ENCODE peak calls at places on chromosomes 2 and 18, in nine cellular contexts. D, H, X, A, E, K, P, U and J are unnamed samples.

GRCh38 chr18:26005950-26006349 is 84.5 kb downstream of the SS18 start:
- DNase-seq in U (no peak), K (no peak), H (no peak), E (no peak), X (no peak), A (no peak), P (no peak), D (no peak), J (no peak)

GRCh38 chr2:86017901-86018896 is 87.5 kb downstream of the POLR1A start:
- DNase-seq in D (no peak), H (no peak), P (no peak), K (peak), X (peak), E (peak), A (no peak), U (no peak), J (no peak)

GRCh38 chr2:33521791-33522281 is 45.4 kb downstream of the RASGRP3 start:
- DNase-seq in U (no peak), X (no peak), D (peak), P (no peak), A (no peak), E (no peak), H (no peak), K (peak), J (no peak)

GRCh38 chr2:235765181-235765820 is 271.5 kb downstream of the AGAP1 start:
- DNase-seq in P (no peak), E (no peak), K (no peak), A (no peak), D (peak), U (no peak), X (no peak), H (no peak), J (peak)

GRCh38 chr18:66724664-66725356 is 120.9 kb upstream of the CDH19 start:
- DNase-seq in P (no peak), X (no peak), D (no peak), U (no peak), H (no peak), E (no peak), K (no peak), A (no peak), J (no peak)

GRCh38 chr2:38092196-38092902 is 16.4 kb upstream of the CYP1B1 start:
- DNase-seq in P (no peak), H (no peak), X (no peak), A (no peak), K (no peak), D (peak), U (no peak), E (peak), J (no peak)

GRCh38 chr2:217905395-217905794 is 97.4 kb downstream of the TNS1 start:
- DNase-seq in D (no peak), P (no peak), K (no peak), E (peak), X (no peak), U (no peak), A (no peak), H (no peak), J (no peak)

GRCh38 chr2:128437181-128437520 is 118.5 kb upstream of the HS6ST1 start:
- DNase-seq in K (no peak), X (peak), D (no peak), P (no peak), E (no peak), H (no peak), U (no peak), A (no peak), J (no peak)

GRCh38 chr2:168293766-168294165 is 46.4 kb upstream of the STK39 start:
- DNase-seq in K (no peak), U (no peak), D (no peak), P (no peak), H (no peak), E (no peak), X (no peak), A (no peak), J (no peak)
- TF ChIP-seq CTCF in K (no peak), U (no peak), D (no peak), P (no peak), H (no peak), E (no peak), X (peak), A (peak), J (no peak)

DNA sequence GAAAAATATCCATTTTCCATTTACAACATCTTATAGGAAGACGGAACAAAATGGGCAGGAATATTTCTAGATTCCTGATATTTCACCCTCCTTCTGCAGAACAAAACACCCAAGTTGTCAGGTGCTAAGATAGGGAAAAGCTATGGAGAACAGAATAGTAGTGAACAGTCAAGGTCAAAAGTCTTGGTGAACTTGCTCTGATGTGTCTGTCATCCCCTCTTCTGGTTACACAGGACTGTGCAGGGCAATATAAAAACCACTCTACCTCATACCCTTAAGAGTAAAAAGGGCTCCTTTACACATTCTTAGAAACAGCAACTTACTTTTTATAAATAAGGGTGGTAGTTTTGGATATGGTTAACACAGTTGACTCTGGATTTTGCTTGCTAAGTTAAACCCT is 4.4 kb downstream of the MYL1 start:
- DNase-seq in A (no peak), D (no peak), X (no peak), P (no peak), K (no peak), U (no peak), E (no peak), H (no peak), J (no peak)
- TF ChIP-seq CTCF in A (no peak), D (no peak), X (no peak), P (no peak), K (no peak), U (no peak), E (no peak), H (no peak), J (no peak)

DNA sequence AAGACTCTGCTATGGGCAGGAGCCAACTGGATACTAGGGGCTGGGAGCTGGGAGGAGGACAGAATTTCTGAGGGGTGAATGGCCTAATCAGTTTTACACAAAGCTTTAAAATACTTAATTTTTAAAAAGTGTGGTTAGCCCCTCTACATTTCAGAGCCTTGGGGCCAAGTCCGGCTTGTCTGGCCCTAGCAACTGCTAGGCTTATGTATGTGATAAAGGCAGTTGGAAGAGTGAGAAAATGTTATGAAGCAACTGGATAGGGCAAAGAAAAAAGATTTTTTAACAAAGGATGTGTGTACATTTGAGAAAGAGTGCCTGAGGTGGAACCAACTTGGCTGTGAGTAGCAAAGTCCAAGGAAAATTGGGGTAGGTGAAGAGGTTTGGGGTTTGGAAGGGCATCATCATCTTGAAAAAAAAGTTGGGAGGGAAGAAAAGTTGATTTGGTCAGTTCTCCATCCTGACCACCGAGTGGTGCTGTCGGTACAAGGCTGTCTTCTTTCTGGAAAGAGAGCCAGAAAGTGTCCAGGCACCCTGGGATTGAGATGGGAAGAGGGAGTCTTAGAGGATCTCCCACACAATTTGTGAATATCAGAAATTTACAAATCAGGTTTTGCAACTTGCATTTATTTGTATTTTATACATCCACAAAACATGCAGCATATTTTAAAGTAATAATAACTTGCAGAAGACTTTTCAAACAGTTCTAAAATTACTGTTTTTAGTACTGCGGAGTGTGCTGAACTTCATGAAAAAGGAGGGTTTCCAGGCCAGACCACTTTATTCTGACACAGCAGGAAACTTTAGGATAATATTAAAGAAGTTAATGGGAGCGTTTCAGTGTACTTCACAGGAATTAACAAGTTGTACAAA is 10.5 kb upstream of the CDK15 start:
- DNase-seq in X (peak), D (peak), H (peak), A (peak), E (no peak), K (peak), P (peak), U (no peak), J (peak)
- TF ChIP-seq CTCF in X (peak), D (peak), H (peak), A (peak), E (peak), K (peak), P (peak), U (peak), J (peak)

DNA sequence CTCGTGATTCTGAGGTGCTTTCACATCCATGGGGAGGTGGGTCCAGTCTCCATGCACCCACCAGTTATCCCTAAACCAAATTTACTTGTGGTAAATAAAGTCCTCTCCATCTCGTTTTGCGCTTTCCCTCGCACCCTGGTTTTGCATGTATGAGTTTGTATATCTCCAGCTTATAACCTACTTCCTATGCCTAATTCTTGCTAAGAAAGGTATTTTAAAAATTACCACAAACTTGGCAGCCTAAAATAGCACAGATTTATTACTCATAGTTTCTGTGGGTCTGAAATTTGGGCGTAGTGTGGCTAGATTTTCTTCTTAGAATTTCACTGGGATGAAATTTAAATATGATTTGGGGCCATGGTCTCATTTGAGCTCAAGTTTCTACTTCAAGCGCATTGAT is 511.5 kb downstream of the NYAP2 start:
- DNase-seq in X (no peak), P (no peak), K (no peak), H (no peak), D (peak), A (no peak), E (no peak), U (no peak), J (no peak)
- TF ChIP-seq CTCF in X (no peak), P (no peak), K (no peak), H (no peak), D (no peak), A (no peak), E (no peak), U (no peak), J (no peak)

DNA sequence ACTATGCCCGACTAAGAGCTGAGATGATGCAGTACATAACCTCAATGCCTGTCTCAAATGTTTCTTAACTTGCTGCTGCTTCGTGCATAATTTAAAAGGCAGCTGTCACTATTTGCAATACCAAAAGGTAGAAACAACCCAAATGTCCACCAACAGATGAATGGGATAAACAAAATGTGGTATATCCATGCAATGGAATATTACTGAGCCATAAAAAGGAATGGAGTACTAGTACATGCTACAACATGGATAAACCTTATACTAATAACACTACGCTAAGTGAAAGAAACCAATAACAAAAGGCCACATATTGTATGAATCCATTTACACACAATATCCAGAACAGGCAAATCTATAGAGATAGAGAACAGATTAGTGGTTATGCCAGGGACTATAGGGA is 13.0 kb upstream of the DGKD start:
- DNase-seq in X (no peak), U (no peak), D (no peak), H (no peak), P (no peak), A (no peak), K (no peak), E (no peak), J (no peak)
- TF ChIP-seq CTCF in X (no peak), U (no peak), D (no peak), H (no peak), P (no peak), A (no peak), K (no peak), E (no peak), J (no peak)

GRCh38 chr18:48996901-48997463 is 46.2 kb upstream of the SMAD7 start:
- DNase-seq in E (no peak), U (no peak), X (no peak), H (no peak), P (no peak), K (no peak), A (no peak), D (peak), J (no peak)
- TF ChIP-seq CTCF in E (no peak), U (no peak), X (no peak), H (no peak), P (no peak), K (no peak), A (peak), D (no peak), J (no peak)

GRCh38 chr2:47043142-47043890 is 111.8 kb downstream of the STPG4 start:
- DNase-seq in A (no peak), K (peak), D (peak), P (no peak), E (peak), U (no peak), H (no peak), X (peak), J (no peak)
- TF ChIP-seq CTCF in A (no peak), K (no peak), D (no peak), P (no peak), E (peak), U (no peak), H (no peak), X (no peak), J (no peak)

GRCh38 chr2:193690572-193690971 is 1495.8 kb upstream of the TMEFF2 start:
- DNase-seq in U (no peak), K (no peak), P (no peak), D (no peak), A (no peak), H (no peak), E (no peak), X (no peak), J (no peak)

DNA sequence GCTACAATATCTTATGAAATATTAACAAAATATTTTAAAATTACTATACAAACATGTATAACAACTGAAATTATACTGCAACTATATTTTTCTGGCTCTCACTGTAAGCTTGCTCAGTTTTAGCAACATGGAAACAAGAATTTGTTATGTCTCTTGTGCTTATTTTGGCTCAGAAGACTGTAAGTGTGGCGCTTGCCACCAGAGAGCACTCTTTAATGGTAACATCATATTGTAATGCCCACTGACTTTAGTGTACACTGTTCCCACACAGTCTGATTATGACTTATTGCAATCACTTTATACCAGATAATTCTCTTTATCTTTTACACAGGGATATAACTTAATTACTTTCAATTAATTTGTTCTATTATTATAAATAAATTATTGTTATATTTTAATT is 1500.6 kb upstream of the TMEFF2 start:
- DNase-seq in P (peak), U (no peak), D (peak), K (peak), A (peak), X (peak), H (no peak), E (no peak), J (no peak)
- TF ChIP-seq CTCF in P (peak), U (peak), D (peak), K (peak), A (peak), X (peak), H (peak), E (no peak), J (peak)

GRCh38 chr18:11741505-11742145 is 52.6 kb downstream of the GNAL start:
- DNase-seq in E (no peak), A (peak), D (no peak), P (peak), K (no peak), U (no peak), X (no peak), H (no peak), J (peak)
- TF ChIP-seq CTCF in E (peak), A (peak), D (peak), P (peak), K (peak), U (peak), X (peak), H (peak), J (peak)